ENCODE peak calls at places on chromosome 1, in ten cellular contexts. One of them, this sample, is unnamed.

GRCh38 chr1:211583011-211583995 is 4.3 kb upstream of the SLC30A1 start:
- DNase-seq in cardiac muscle cell: no peak
- DNase-seq in GM12878: no peak
- DNase-seq in OCI-LY7: no peak
- DNase-seq in fibroblast of lung: no peak
- DNase-seq in gastrocnemius medialis: no peak
- DNase-seq in Peyer's patch: no peak
- DNase-seq in body of pancreas: no peak
- DNase-seq in SJSA1: no peak
- DNase-seq in CD8-positive, alpha-beta T cell: no peak
- DNase-seq in this sample: no peak

GRCh38 chr1:177368255-177368654 is 197.5 kb downstream of the BRINP2 start:
- DNase-seq in cardiac muscle cell: no peak
- DNase-seq in GM12878: no peak
- DNase-seq in OCI-LY7: no peak
- DNase-seq in fibroblast of lung: no peak
- DNase-seq in gastrocnemius medialis: no peak
- DNase-seq in Peyer's patch: no peak
- DNase-seq in body of pancreas: no peak
- DNase-seq in SJSA1: no peak
- DNase-seq in CD8-positive, alpha-beta T cell: no peak
- DNase-seq in this sample: no peak

GRCh38 chr1:115282825-115283224 is 55.2 kb downstream of the NGF start:
- DNase-seq in cardiac muscle cell: no peak
- DNase-seq in GM12878: no peak
- DNase-seq in OCI-LY7: peak
- DNase-seq in fibroblast of lung: peak
- DNase-seq in gastrocnemius medialis: peak
- DNase-seq in Peyer's patch: peak
- DNase-seq in body of pancreas: peak
- DNase-seq in SJSA1: no peak
- DNase-seq in CD8-positive, alpha-beta T cell: no peak
- DNase-seq in this sample: no peak

GRCh38 chr1:29713857-29714256 is 477.5 kb downstream of the PTPRU start:
- DNase-seq in cardiac muscle cell: no peak
- DNase-seq in GM12878: no peak
- DNase-seq in OCI-LY7: no peak
- DNase-seq in fibroblast of lung: peak
- DNase-seq in gastrocnemius medialis: no peak
- DNase-seq in Peyer's patch: no peak
- DNase-seq in body of pancreas: no peak
- DNase-seq in SJSA1: no peak
- DNase-seq in CD8-positive, alpha-beta T cell: no peak
- DNase-seq in this sample: no peak

GRCh38 chr1:93566227-93566626 is 115.4 kb downstream of the BCAR3 start:
- DNase-seq in cardiac muscle cell: no peak
- DNase-seq in GM12878: no peak
- DNase-seq in OCI-LY7: no peak
- DNase-seq in fibroblast of lung: no peak
- DNase-seq in gastrocnemius medialis: no peak
- DNase-seq in Peyer's patch: no peak
- DNase-seq in body of pancreas: no peak
- DNase-seq in SJSA1: no peak
- DNase-seq in CD8-positive, alpha-beta T cell: no peak
- DNase-seq in this sample: no peak

GRCh38 chr1:47720100-47720499 is 277.1 kb downstream of the TRABD2B start:
- DNase-seq in cardiac muscle cell: no peak
- DNase-seq in GM12878: no peak
- DNase-seq in OCI-LY7: no peak
- DNase-seq in fibroblast of lung: no peak
- DNase-seq in gastrocnemius medialis: no peak
- DNase-seq in Peyer's patch: no peak
- DNase-seq in body of pancreas: no peak
- DNase-seq in SJSA1: no peak
- DNase-seq in CD8-positive, alpha-beta T cell: no peak
- DNase-seq in this sample: no peak

GRCh38 chr1:199529324-199529723 is 498.2 kb upstream of the NR5A2 start:
- DNase-seq in cardiac muscle cell: no peak
- DNase-seq in GM12878: no peak
- DNase-seq in OCI-LY7: no peak
- DNase-seq in fibroblast of lung: peak
- DNase-seq in gastrocnemius medialis: no peak
- DNase-seq in Peyer's patch: no peak
- DNase-seq in body of pancreas: no peak
- DNase-seq in SJSA1: no peak
- DNase-seq in CD8-positive, alpha-beta T cell: no peak
- DNase-seq in this sample: no peak

GRCh38 chr1:20708891-20709290 is 8.9 kb downstream of the KIF17 start:
- DNase-seq in cardiac muscle cell: no peak
- DNase-seq in GM12878: no peak
- DNase-seq in OCI-LY7: no peak
- DNase-seq in fibroblast of lung: no peak
- DNase-seq in gastrocnemius medialis: no peak
- DNase-seq in Peyer's patch: no peak
- DNase-seq in body of pancreas: no peak
- DNase-seq in SJSA1: no peak
- DNase-seq in CD8-positive, alpha-beta T cell: no peak
- DNase-seq in this sample: no peak

GRCh38 chr1:194175251-194175650 is 988.8 kb upstream of the B3GALT2 start:
- DNase-seq in cardiac muscle cell: no peak
- DNase-seq in GM12878: no peak
- DNase-seq in OCI-LY7: no peak
- DNase-seq in fibroblast of lung: no peak
- DNase-seq in gastrocnemius medialis: no peak
- DNase-seq in Peyer's patch: no peak
- DNase-seq in body of pancreas: no peak
- DNase-seq in SJSA1: no peak
- DNase-seq in CD8-positive, alpha-beta T cell: no peak
- DNase-seq in this sample: no peak

GRCh38 chr1:3060112-3060511 is 8.9 kb upstream of the PRDM16 start:
- DNase-seq in cardiac muscle cell: no peak
- DNase-seq in GM12878: no peak
- DNase-seq in OCI-LY7: no peak
- DNase-seq in fibroblast of lung: no peak
- DNase-seq in gastrocnemius medialis: no peak
- DNase-seq in Peyer's patch: no peak
- DNase-seq in body of pancreas: no peak
- DNase-seq in SJSA1: no peak
- DNase-seq in CD8-positive, alpha-beta T cell: no peak
- DNase-seq in this sample: no peak

GRCh38 chr1:214603819-214604252 is 841 bp downstream of the CENPF start:
- DNase-seq in cardiac muscle cell: peak
- DNase-seq in GM12878: no peak
- DNase-seq in OCI-LY7: peak
- DNase-seq in fibroblast of lung: no peak
- DNase-seq in gastrocnemius medialis: no peak
- DNase-seq in Peyer's patch: no peak
- DNase-seq in body of pancreas: no peak
- DNase-seq in SJSA1: peak
- DNase-seq in CD8-positive, alpha-beta T cell: no peak
- DNase-seq in this sample: no peak

GRCh38 chr1:225318706-225319575 is 108.9 kb downstream of the LBR start:
- DNase-seq in cardiac muscle cell: peak
- DNase-seq in GM12878: peak
- DNase-seq in OCI-LY7: peak
- DNase-seq in fibroblast of lung: peak
- DNase-seq in gastrocnemius medialis: no peak
- DNase-seq in Peyer's patch: no peak
- DNase-seq in body of pancreas: peak
- DNase-seq in SJSA1: peak
- DNase-seq in CD8-positive, alpha-beta T cell: peak
- DNase-seq in this sample: peak

GRCh38 chr1:220877348-220878095 is 1.7 kb upstream of the HLX start:
- DNase-seq in cardiac muscle cell: no peak
- DNase-seq in GM12878: no peak
- DNase-seq in OCI-LY7: no peak
- DNase-seq in fibroblast of lung: no peak
- DNase-seq in gastrocnemius medialis: no peak
- DNase-seq in Peyer's patch: no peak
- DNase-seq in body of pancreas: no peak
- DNase-seq in SJSA1: no peak
- DNase-seq in CD8-positive, alpha-beta T cell: no peak
- DNase-seq in this sample: no peak
- H3K4me3 ChIP-seq in cardiac muscle cell: peak
- H3K4me3 ChIP-seq in GM12878: no peak
- H3K4me3 ChIP-seq in OCI-LY7: no peak
- H3K4me3 ChIP-seq in fibroblast of lung: no peak
- H3K4me3 ChIP-seq in gastrocnemius medialis: peak
- H3K4me3 ChIP-seq in Peyer's patch: peak
- H3K4me3 ChIP-seq in body of pancreas: no peak
- H3K4me3 ChIP-seq in SJSA1: peak
- H3K4me3 ChIP-seq in CD8-positive, alpha-beta T cell: no peak
- H3K4me3 ChIP-seq in this sample: no peak

GRCh38 chr1:94675373-94675772 is 133.8 kb upstream of the F3 start:
- DNase-seq in cardiac muscle cell: no peak
- DNase-seq in GM12878: no peak
- DNase-seq in OCI-LY7: no peak
- DNase-seq in fibroblast of lung: peak
- DNase-seq in gastrocnemius medialis: no peak
- DNase-seq in Peyer's patch: no peak
- DNase-seq in body of pancreas: no peak
- DNase-seq in SJSA1: peak
- DNase-seq in CD8-positive, alpha-beta T cell: no peak
- DNase-seq in this sample: no peak
- H3K27ac ChIP-seq in cardiac muscle cell: no peak
- H3K27ac ChIP-seq in GM12878: no peak
- H3K27ac ChIP-seq in OCI-LY7: no peak
- H3K27ac ChIP-seq in fibroblast of lung: no peak
- H3K27ac ChIP-seq in gastrocnemius medialis: no peak
- H3K27ac ChIP-seq in Peyer's patch: no peak
- H3K27ac ChIP-seq in body of pancreas: no peak
- H3K27ac ChIP-seq in SJSA1: peak
- H3K27ac ChIP-seq in CD8-positive, alpha-beta T cell: no peak
- H3K27ac ChIP-seq in this sample: no peak

GRCh38 chr1:159170639-159171038 is 776 bp upstream of the CADM3 start:
- DNase-seq in cardiac muscle cell: no peak
- DNase-seq in GM12878: no peak
- DNase-seq in OCI-LY7: no peak
- DNase-seq in fibroblast of lung: no peak
- DNase-seq in gastrocnemius medialis: no peak
- DNase-seq in Peyer's patch: no peak
- DNase-seq in body of pancreas: no peak
- DNase-seq in SJSA1: no peak
- DNase-seq in CD8-positive, alpha-beta T cell: no peak
- DNase-seq in this sample: no peak

GRCh38 chr1:159173303-159173702 is 1.9 kb downstream of the CADM3 start:
- DNase-seq in cardiac muscle cell: no peak
- DNase-seq in GM12878: no peak
- DNase-seq in OCI-LY7: no peak
- DNase-seq in fibroblast of lung: no peak
- DNase-seq in gastrocnemius medialis: no peak
- DNase-seq in Peyer's patch: no peak
- DNase-seq in body of pancreas: no peak
- DNase-seq in SJSA1: no peak
- DNase-seq in CD8-positive, alpha-beta T cell: no peak
- DNase-seq in this sample: no peak

GRCh38 chr1:159171254-159171687 is at the start of gene CADM3:
- DNase-seq in cardiac muscle cell: peak
- DNase-seq in GM12878: no peak
- DNase-seq in OCI-LY7: no peak
- DNase-seq in fibroblast of lung: no peak
- DNase-seq in gastrocnemius medialis: no peak
- DNase-seq in Peyer's patch: no peak
- DNase-seq in body of pancreas: no peak
- DNase-seq in SJSA1: no peak
- DNase-seq in CD8-positive, alpha-beta T cell: no peak
- DNase-seq in this sample: no peak

GRCh38 chr1:159172599-159173291 is 1.3 kb downstream of the CADM3 start:
- DNase-seq in cardiac muscle cell: no peak
- DNase-seq in GM12878: no peak
- DNase-seq in OCI-LY7: no peak
- DNase-seq in fibroblast of lung: no peak
- DNase-seq in gastrocnemius medialis: peak
- DNase-seq in Peyer's patch: no peak
- DNase-seq in body of pancreas: no peak
- DNase-seq in SJSA1: no peak
- DNase-seq in CD8-positive, alpha-beta T cell: no peak
- DNase-seq in this sample: no peak

DNA sequence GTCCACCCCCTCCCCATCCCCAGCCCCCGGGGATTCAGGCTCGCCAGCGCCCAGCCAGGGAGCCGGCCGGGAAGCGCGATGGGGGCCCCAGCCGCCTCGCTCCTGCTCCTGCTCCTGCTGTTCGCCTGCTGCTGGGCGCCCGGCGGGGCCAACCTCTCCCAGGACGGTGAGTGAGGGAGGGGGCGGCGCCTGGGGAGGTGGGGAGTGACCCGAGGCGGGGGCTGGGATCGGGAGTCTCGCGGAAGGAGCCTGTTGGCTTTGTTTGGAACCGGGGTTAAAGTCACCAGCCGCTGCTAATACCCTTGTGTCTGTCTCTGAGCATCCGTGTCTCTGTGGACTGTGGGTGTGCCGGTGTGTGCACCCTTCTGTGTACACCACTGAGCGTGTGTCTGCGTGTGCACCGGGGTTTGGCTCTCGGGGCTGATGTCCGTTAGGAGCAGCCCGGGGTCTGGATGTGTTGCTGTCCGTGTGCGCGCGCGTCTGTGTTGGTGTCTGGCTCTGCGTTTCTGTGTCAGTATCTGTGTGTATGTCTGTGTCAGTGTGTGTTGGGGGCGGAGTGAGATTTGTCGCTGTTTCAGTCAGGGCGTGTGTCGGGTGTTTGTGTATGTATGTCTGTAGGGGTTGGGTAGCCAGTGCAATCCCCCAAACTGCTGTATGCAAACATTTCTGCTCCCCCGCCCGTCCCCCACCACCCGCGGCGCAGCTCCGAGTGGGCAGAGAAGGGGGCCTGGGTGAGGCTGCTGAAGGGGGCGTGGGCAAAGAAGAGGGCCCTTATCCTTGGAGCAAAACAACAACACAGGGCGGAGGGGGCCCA is 480 bp downstream of the CADM3 start:
- DNase-seq in cardiac muscle cell: peak
- DNase-seq in GM12878: no peak
- DNase-seq in OCI-LY7: no peak
- DNase-seq in fibroblast of lung: no peak
- DNase-seq in gastrocnemius medialis: no peak
- DNase-seq in Peyer's patch: no peak
- DNase-seq in body of pancreas: no peak
- DNase-seq in SJSA1: no peak
- DNase-seq in CD8-positive, alpha-beta T cell: no peak
- DNase-seq in this sample: no peak
- H3K4me3 ChIP-seq in cardiac muscle cell: peak
- H3K4me3 ChIP-seq in GM12878: no peak
- H3K4me3 ChIP-seq in OCI-LY7: no peak
- H3K4me3 ChIP-seq in fibroblast of lung: no peak
- H3K4me3 ChIP-seq in gastrocnemius medialis: peak
- H3K4me3 ChIP-seq in Peyer's patch: peak
- H3K4me3 ChIP-seq in body of pancreas: no peak
- H3K4me3 ChIP-seq in SJSA1: no peak
- H3K4me3 ChIP-seq in CD8-positive, alpha-beta T cell: no peak
- H3K4me3 ChIP-seq in this sample: no peak

DNA sequence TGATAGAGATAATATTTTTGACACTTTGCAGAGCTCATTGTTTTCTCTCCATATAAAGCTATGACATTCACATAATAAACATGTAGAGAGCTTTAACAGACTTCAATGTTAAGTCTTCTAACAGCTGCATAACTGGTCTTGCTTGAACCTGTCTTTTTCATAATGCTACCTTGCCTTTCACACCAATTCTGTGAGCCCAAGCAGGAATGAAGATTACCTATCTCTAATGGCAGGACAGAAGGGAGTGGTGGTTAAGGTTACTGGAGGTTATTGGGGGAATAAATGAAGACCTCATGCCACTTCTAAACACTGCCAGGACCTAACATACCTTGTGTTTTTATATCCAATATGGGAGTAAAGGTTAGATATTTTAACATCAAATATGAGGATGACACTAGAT is 2.3 kb upstream of the CD55 start:
- DNase-seq in cardiac muscle cell: no peak
- DNase-seq in GM12878: no peak
- DNase-seq in OCI-LY7: no peak
- DNase-seq in fibroblast of lung: no peak
- DNase-seq in gastrocnemius medialis: no peak
- DNase-seq in Peyer's patch: no peak
- DNase-seq in body of pancreas: no peak
- DNase-seq in SJSA1: no peak
- DNase-seq in CD8-positive, alpha-beta T cell: no peak
- DNase-seq in this sample: no peak
- H3K27ac ChIP-seq in cardiac muscle cell: no peak
- H3K27ac ChIP-seq in GM12878: no peak
- H3K27ac ChIP-seq in OCI-LY7: no peak
- H3K27ac ChIP-seq in fibroblast of lung: no peak
- H3K27ac ChIP-seq in gastrocnemius medialis: peak
- H3K27ac ChIP-seq in Peyer's patch: no peak
- H3K27ac ChIP-seq in body of pancreas: no peak
- H3K27ac ChIP-seq in SJSA1: no peak
- H3K27ac ChIP-seq in CD8-positive, alpha-beta T cell: no peak
- H3K27ac ChIP-seq in this sample: peak